ENCODE peak calls at places on chromosomes 16 and 17, in nine cellular contexts. W is stimulated activated CD4-positive, alpha-beta T cell treated with anti-CD3 and anti-CD28 coated beads, Interleukin-1b, Interleukin-23, amount 100 ng/mL, for 1 hour; U is Kasumi-1; X is body of pancreas; R is lung; A is AG09319; K is aorta; V is GM18507; P is T-helper 2 cell. Y is an unnamed sample.
A peak's percentile ranks its signal among the peaks of the same experiment; 100 is the strongest.

GRCh38 chr16:3625331-3625730 is 13.9 kb upstream of the SLX4 start:
- DNase-seq in W (no peak), U (no peak), X (no peak), R (no peak), A (no peak), K (no peak), V (no peak), P (no peak), Y (no peak)

GRCh38 chr17:8463089-8463488 is 27.4 kb downstream of the NDEL1 start:
- DNase-seq in W (no peak), U (no peak), X (no peak), R (no peak), A (peak; percentile 68), K (no peak), V (no peak), P (no peak), Y (no peak)

GRCh38 chr17:82570282-82570681 is 50.8 kb downstream of the FOXK2 start:
- DNase-seq in W (no peak), U (no peak), X (no peak), R (no peak), A (no peak), K (no peak), V (no peak), P (no peak), Y (no peak)

GRCh38 chr16:54407596-54407995 is 121.0 kb upstream of the IRX3 start:
- DNase-seq in W (no peak), U (no peak), X (no peak), R (no peak), A (peak; percentile 39), K (no peak), V (no peak), P (no peak), Y (no peak)

GRCh38 chr16:23607740-23608139 is 11.6 kb upstream of the NDUFAB1 start:
- DNase-seq in W (no peak), U (no peak), X (no peak), R (no peak), A (no peak), K (no peak), V (no peak), P (no peak), Y (peak; percentile 10)

GRCh38 chr16:24514096-24514495 is 25.3 kb upstream of the RBBP6 start:
- DNase-seq in W (no peak), U (no peak), X (no peak), R (no peak), A (no peak), K (no peak), V (no peak), P (no peak), Y (no peak)

GRCh38 chr16:14186007-14186953 is 115.2 kb downstream of the MRTFB start:
- DNase-seq in W (no peak), U (no peak), X (no peak), R (no peak), A (peak; percentile 32), K (peak; percentile 58), V (no peak), P (peak; percentile 87), Y (no peak)

GRCh38 chr16:67966549-67967182 is 1.8 kb downstream of the SLC12A4 start:
- DNase-seq in W (no peak), U (peak; percentile 36), X (no peak), R (no peak), A (peak; percentile 14), K (peak; percentile 77), V (no peak), P (no peak), Y (no peak)

GRCh38 chr16:20849587-20850390 is 43.5 kb downstream of the REXO5 start:
- DNase-seq in W (peak; percentile 58), U (peak; percentile 38), X (peak; percentile 67), R (peak; percentile 71), A (no peak), K (peak; percentile 75), V (no peak), P (peak; percentile 49), Y (peak; percentile 84)

GRCh38 chr17:35023538-35023937 is 40.0 kb downstream of the RFFL start:
- DNase-seq in W (no peak), U (no peak), X (no peak), R (no peak), A (no peak), K (no peak), V (no peak), P (no peak), Y (no peak)

GRCh38 chr17:77471984-77472836 is 331.4 kb downstream of the SEC14L1 start:
- DNase-seq in W (no peak), U (peak; percentile 17), X (peak; percentile 39), R (peak; percentile 81), A (peak; percentile 61), K (no peak), V (no peak), P (peak; percentile 44), Y (peak; percentile 87)

GRCh38 chr16:83713597-83713996 is 94.2 kb upstream of the HSBP1 start:
- DNase-seq in W (no peak), U (no peak), X (no peak), R (peak; percentile 71), A (no peak), K (no peak), V (no peak), P (peak; percentile 54), Y (no peak)

Y was measured in sigmoid colon.